ENCODE peak calls at places on chromosomes 7 and 10, in five cellular contexts. K is IMR-90, X is H1, T is H9, W is mesenchymal stem cell. H is an unnamed sample.

GRCh38 chr10:97939446-97939990 is 89.9 kb downstream of the GOLGA7B start:
- DNase-seq in K (no peak), X (no peak), T (no peak), W (no peak), H (peak; percentile 8)

GRCh38 chr10:29191674-29192073 is 97.2 kb upstream of the LYZL1 start:
- DNase-seq in K (peak; percentile 28), X (no peak), T (no peak), W (peak; percentile 84), H (no peak)

GRCh38 chr10:52883996-52884871 is 111.7 kb upstream of the MBL2 start:
- DNase-seq in K (peak; percentile 67), X (peak; percentile 85), T (peak; percentile 77), W (peak; percentile 73), H (peak; percentile 90)

GRCh38 chr7:35849158-35849831 is 48.4 kb downstream of the SEPTIN7 start:
- DNase-seq in K (peak; percentile 20), X (no peak), T (no peak), W (no peak), H (peak; percentile 54)

GRCh38 chr10:81534991-81535390 is 340.0 kb upstream of the NRG3 start:
- DNase-seq in K (no peak), X (no peak), T (no peak), W (no peak), H (no peak)

GRCh38 chr10:89301231-89301630 is 615 bp upstream of the IFIT2 start:
- DNase-seq in K (peak; percentile 43), X (no peak), T (no peak), W (peak; percentile 47), H (no peak)

GRCh38 chr7:157526604-157527003 is 189.8 kb downstream of the DNAJB6 start:
- DNase-seq in K (no peak), X (no peak), T (peak; percentile 34), W (no peak), H (no peak)

GRCh38 chr10:43931308-43931930 is 282.7 kb upstream of the ZNF32 start:
- DNase-seq in K (peak; percentile 87), X (no peak), T (peak; percentile 5), W (peak; percentile 59), H (no peak)

GRCh38 chr10:10849306-10849705 is 168.4 kb upstream of the CELF2 start:
- DNase-seq in K (no peak), X (no peak), T (no peak), W (no peak), H (no peak)

GRCh38 chr10:46527241-46527811 is 29.1 kb downstream of the GPRIN2 start:
- DNase-seq in K (no peak), X (no peak), T (no peak), W (no peak), H (no peak)

GRCh38 chr7:8418627-8419245 is 14.7 kb upstream of the NXPH1 start:
- DNase-seq in K (peak; percentile 40), X (no peak), T (peak; percentile 36), W (peak; percentile 63), H (peak; percentile 63)

GRCh38 chr10:52454476-52454875 is 140.4 kb downstream of the DKK1 start:
- DNase-seq in K (no peak), X (no peak), T (no peak), W (no peak), H (no peak)

GRCh38 chr10:58115218-58116050 is 152.3 kb downstream of the IPMK start:
- DNase-seq in K (no peak), X (no peak), T (no peak), W (no peak), H (no peak)

DNA sequence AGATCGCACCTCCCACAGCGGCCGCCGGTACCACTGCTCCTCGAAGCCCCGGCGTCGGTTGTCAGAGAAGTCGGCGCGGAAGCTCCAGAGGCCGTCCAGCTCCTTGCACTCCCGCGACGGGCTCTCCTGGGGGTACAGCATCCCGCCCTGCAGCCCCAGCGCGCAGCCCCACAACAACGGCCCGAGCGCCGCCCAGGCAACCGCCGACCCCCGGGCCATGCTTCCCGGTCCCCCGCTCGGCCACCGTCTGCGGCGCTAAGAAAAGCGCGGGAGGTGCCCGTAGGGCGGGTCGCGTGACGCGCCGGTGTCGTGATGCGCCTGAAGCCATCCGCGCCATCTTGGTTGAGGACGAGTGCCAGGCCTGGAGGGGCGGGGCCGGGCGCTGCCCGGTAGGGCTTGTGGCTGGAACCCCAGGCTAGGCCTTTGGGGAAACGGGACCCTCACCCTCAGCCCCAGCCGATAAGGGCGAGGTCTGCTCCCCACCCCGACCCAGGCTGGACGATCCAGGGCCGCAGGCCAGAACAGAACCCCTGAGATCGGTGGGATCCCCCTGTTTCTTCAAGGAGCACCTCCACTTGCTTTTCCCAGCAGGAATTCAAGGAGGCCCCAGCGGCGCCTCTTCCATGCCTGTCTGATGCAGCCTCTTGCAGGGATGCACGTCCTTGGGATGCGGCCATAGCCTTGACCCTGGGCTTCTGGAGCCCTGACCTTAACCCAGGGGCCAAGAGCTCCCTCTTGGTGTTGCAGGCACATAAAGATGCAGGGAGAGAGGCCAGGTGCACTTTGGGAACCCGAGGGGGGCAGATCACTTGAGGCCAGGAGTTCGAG is at the start of gene GUSB:
- DNase-seq in K (peak; percentile 82), X (peak; percentile 79), T (peak; percentile 93), W (peak; percentile 83), H (peak; percentile 95)
- H3K27ac ChIP-seq in K (peak within 1 kb of the TSS; percentile 78), X (peak within 1 kb of the TSS; percentile 73), T (no peak within 1 kb of the TSS), W (peak within 1 kb of the TSS; percentile 15), H (no peak within 1 kb of the TSS)

DNA sequence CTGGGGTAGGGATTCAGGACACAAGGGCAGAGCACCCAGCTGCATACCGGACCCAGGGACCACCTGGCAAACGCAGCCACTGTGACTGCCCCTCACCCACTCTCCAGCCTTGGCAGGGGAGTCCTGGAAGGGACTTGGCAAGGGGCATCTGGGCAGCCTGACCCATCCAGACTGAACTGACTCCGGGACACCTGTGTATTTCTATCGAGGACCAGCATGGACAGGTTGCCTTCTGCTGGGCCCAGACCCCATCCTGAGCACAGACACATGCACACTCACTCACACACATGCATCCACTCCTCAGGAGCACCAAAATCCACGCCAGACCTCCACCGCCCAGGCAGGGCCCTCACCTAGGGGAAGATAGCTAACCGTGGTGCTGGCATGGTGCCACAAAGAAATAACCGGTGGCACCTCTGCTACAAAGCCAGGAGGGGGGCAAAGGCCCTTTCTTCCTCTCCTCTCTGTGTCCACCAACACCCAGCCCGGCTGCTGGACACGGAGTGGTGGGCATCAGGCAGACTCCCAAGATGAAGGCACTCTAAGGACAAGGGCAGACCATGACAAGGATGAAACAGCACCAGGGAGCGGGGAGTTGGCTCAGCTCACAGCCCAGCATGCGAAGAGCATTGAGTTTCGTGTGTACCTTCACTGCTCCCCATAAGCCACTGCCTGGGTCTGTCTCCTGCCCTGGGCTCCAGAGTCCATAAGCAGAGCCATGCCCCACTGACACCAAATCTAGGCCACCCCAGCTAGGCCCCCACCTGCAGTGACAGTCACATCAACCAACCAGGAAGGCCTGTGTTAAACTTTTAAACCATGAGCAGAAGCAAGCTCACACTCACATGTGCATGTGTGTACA is 35.3 kb downstream of the KCNH2 start:
- DNase-seq in K (no peak), X (no peak), T (no peak), W (no peak), H (no peak)
- H3K23ac ChIP-seq in K (no peak overlapping the region), X (no peak overlapping the region), T (no peak overlapping the region), W (no peak overlapping the region), H (no peak overlapping the region)

DNA sequence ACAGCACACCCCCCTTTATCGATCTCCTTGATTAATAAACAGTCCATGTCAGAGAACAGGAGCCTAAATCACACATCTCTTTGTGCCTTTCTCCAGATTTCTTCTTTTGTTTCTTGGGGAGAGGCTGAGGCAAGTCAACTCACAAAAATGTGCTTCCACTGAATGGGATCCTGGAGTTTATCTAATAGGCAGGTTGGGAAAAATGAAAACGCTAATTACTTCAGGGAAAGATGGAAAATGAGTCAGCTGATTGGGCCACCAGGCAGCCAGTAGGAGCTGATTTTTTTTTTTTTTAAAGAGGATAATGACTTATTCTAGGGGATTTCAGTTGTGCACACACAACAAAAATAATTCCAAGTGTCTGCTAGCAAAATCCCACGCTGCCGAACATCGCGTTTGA is 412.8 kb upstream of the ZMIZ1 start:
- DNase-seq in K (peak; percentile 43), X (no peak), T (no peak), W (no peak), H (no peak)
- H3K27ac ChIP-seq in K (no peak overlapping the region), X (no peak overlapping the region), T (no peak overlapping the region), W (no peak overlapping the region), H (no peak overlapping the region)

GRCh38 chr7:1975179-1975578 is 257.6 kb downstream of the MAD1L1 start:
- DNase-seq in K (no peak), X (no peak), T (no peak), W (no peak), H (no peak)
- H3K23ac ChIP-seq in K (no peak overlapping the region), X (no peak overlapping the region), T (no peak overlapping the region), W (no peak overlapping the region), H (no peak overlapping the region)

H was measured in mesendoderm.